ENCODE peak calls at places on chromosomes 1 and 21, in five cellular contexts. A is hepatocyte, Q is fibroblast of mammary gland, X is kidney glomerular epithelial cell, T is lung. L is an unnamed sample.

GRCh38 chr21:35314896-35315582 is 265.9 kb upstream of the RUNX1 start:
- DNase-seq in A (no peak), Q (no peak), T (no peak), X (no peak), L (no peak)

GRCh38 chr1:227944066-227944930 is 3.4 kb downstream of the WNT9A start:
- DNase-seq in T (no peak), A (peak), X (no peak), Q (peak), L (peak)

GRCh38 chr1:226635456-226635941 is 86.9 kb downstream of the STUM start:
- DNase-seq in A (no peak), Q (no peak), T (no peak), X (no peak), L (peak)

GRCh38 chr1:109543988-109544735 is 4.3 kb upstream of the GNAI3 start:
- DNase-seq in Q (no peak), X (no peak), A (no peak), T (no peak), L (no peak)

GRCh38 chr1:247385283-247385682 is 30.7 kb upstream of the NLRP3 start:
- DNase-seq in X (no peak), T (no peak), A (no peak), Q (peak), L (no peak)

GRCh38 chr1:204041803-204042505 is 31.0 kb upstream of the SOX13 start:
- DNase-seq in A (no peak), X (no peak), Q (peak), T (no peak), L (no peak)

GRCh38 chr1:191851799-191852595 is 306.3 kb upstream of the RGS18 start:
- DNase-seq in A (no peak), Q (peak), T (no peak), X (no peak), L (no peak)

GRCh38 chr1:241311056-241311746 is 45.8 kb downstream of the RGS7 start:
- DNase-seq in A (no peak), T (no peak), X (peak), Q (peak), L (no peak)

GRCh38 chr21:37463083-37463780 is 96.7 kb downstream of the DYRK1A start:
- DNase-seq in X (peak), T (no peak), Q (peak), A (peak), L (no peak)

GRCh38 chr1:2911391-2912178 is 109.7 kb upstream of the ACTRT2 start:
- DNase-seq in A (no peak), X (no peak), Q (no peak), T (no peak), L (no peak)

GRCh38 chr1:183165456-183165855 is 20.6 kb upstream of the LAMC2 start:
- DNase-seq in T (no peak), A (no peak), X (peak), Q (no peak), L (no peak)

GRCh38 chr21:43768868-43769167 is 7.3 kb downstream of the CSTB start:
- DNase-seq in T (no peak), A (no peak), X (no peak), Q (no peak), L (no peak)

GRCh38 chr1:46131093-46131492 is 1.3 kb downstream of the PIK3R3 start:
- DNase-seq in A (no peak), Q (no peak), X (no peak), T (no peak), L (no peak)

GRCh38 chr1:202162049-202162417 is 1.6 kb upstream of the PTPN7 start:
- DNase-seq in X (no peak), T (no peak), A (no peak), Q (no peak), L (no peak)

GRCh38 chr21:45534591-45535331 is 7.5 kb downstream of the SLC19A1 start:
- DNase-seq in T (no peak), Q (no peak), A (peak), X (no peak), L (no peak)

GRCh38 chr1:221101792-221102191 is 222.5 kb downstream of the HLX start:
- DNase-seq in X (no peak), T (no peak), Q (peak), A (no peak), L (no peak)

GRCh38 chr1:225451840-225452515 is 24.1 kb upstream of the LBR start:
- DNase-seq in A (no peak), Q (no peak), T (no peak), X (no peak), L (peak)

GRCh38 chr21:36200089-36200561 is 43.5 kb downstream of the DOP1B start:
- DNase-seq in A (peak), T (no peak), X (no peak), Q (no peak), L (peak)

GRCh38 chr1:219350172-219350571 is 176.5 kb downstream of the LYPLAL1 start:
- DNase-seq in X (no peak), T (no peak), A (no peak), Q (no peak), L (no peak)

GRCh38 chr1:89615676-89616598 is 17.0 kb upstream of the LRRC8C start:
- DNase-seq in Q (no peak), X (no peak), T (no peak), A (no peak), L (no peak)

L was measured in posterior vena cava.